ENCODE peak calls at places on chromosomes 2 and 18, in eight cellular contexts. K is A549, C is esophagus squamous epithelium, P is adrenal gland, J is spleen, U is HCT116, V is stomach, S is IMR-90. D is an unnamed sample.

GRCh38 chr2:148021059-148021985 is at the start of gene MBD5:
- DNase-seq in K (peak; percentile 37), C (no peak), P (peak; percentile 56), J (peak; percentile 88), U (no peak), V (peak; percentile 37), S (peak; percentile 58), D (no peak)

GRCh38 chr2:11483806-11484147 is 17.8 kb upstream of the E2F6 start:
- DNase-seq in K (no peak), C (no peak), P (no peak), J (no peak), U (no peak), V (no peak), S (no peak), D (no peak)

GRCh38 chr2:162090109-162090508 is 16.1 kb upstream of the DPP4 start:
- DNase-seq in K (no peak), C (no peak), P (no peak), J (no peak), U (no peak), V (no peak), S (peak; percentile 71), D (no peak)

GRCh38 chr2:55048925-55049793 is 1.1 kb downstream of the RTN4 start:
- DNase-seq in K (peak; percentile 84), C (peak; percentile 34), P (peak; percentile 89), J (peak; percentile 93), U (peak; percentile 32), V (peak; percentile 86), S (peak; percentile 69), D (peak; percentile 86)

GRCh38 chr2:127884436-127884835 is 1.3 kb downstream of the AMMECR1L start:
- DNase-seq in K (no peak), C (no peak), P (peak; percentile 28), J (no peak), U (no peak), V (no peak), S (peak; percentile 89), D (no peak)

GRCh38 chr2:69915050-69915945 is at the start of gene MXD1:
- DNase-seq in K (no peak), C (no peak), P (no peak), J (peak; percentile 91), U (no peak), V (peak; percentile 38), S (no peak), D (no peak)

GRCh38 chr2:55742996-55743395 is 49.4 kb upstream of the PNPT1 start:
- DNase-seq in K (no peak), C (no peak), P (no peak), J (no peak), U (no peak), V (no peak), S (no peak), D (no peak)

GRCh38 chr2:217510790-217511291 is 492.0 kb downstream of the TNS1 start:
- DNase-seq in K (peak; percentile 85), C (no peak), P (peak; percentile 66), J (no peak), U (peak; percentile 70), V (peak; percentile 52), S (peak; percentile 93), D (peak; percentile 62)

GRCh38 chr2:72935611-72935957 is 18.3 kb downstream of the EMX1 start:
- DNase-seq in K (no peak), C (no peak), P (no peak), J (peak; percentile 57), U (no peak), V (no peak), S (no peak), D (no peak)

GRCh38 chr2:53740170-53740569 is 27.4 kb upstream of the CHAC2 start:
- DNase-seq in K (peak; percentile 46), C (no peak), P (no peak), J (no peak), U (peak; percentile 1), V (no peak), S (peak; percentile 64), D (no peak)

GRCh38 chr18:36568487-36568886 is 260.3 kb downstream of the TPGS2 start:
- DNase-seq in K (no peak), C (no peak), P (no peak), J (no peak), U (no peak), V (no peak), S (no peak), D (no peak)

GRCh38 chr18:59265246-59266018 is 7.8 kb downstream of the RAX start:
- DNase-seq in K (peak; percentile 36), C (no peak), P (no peak), J (no peak), U (no peak), V (no peak), S (no peak), D (no peak)

GRCh38 chr2:149200109-149200520 is 130.3 kb upstream of the LYPD6 start:
- DNase-seq in K (no peak), C (no peak), P (no peak), J (no peak), U (no peak), V (no peak), S (no peak), D (no peak)

GRCh38 chr2:130365075-130365474 is 9.2 kb downstream of the PTPN18 start:
- DNase-seq in K (no peak), C (no peak), P (no peak), J (no peak), U (no peak), V (no peak), S (no peak), D (no peak)
- H3K4me3 ChIP-seq in K (no peak overlapping the region), C (no peak overlapping the region), P (no peak overlapping the region), J (no peak overlapping the region), U (no peak overlapping the region), V (no peak overlapping the region), S (no peak overlapping the region), D (no peak overlapping the region)

DNA sequence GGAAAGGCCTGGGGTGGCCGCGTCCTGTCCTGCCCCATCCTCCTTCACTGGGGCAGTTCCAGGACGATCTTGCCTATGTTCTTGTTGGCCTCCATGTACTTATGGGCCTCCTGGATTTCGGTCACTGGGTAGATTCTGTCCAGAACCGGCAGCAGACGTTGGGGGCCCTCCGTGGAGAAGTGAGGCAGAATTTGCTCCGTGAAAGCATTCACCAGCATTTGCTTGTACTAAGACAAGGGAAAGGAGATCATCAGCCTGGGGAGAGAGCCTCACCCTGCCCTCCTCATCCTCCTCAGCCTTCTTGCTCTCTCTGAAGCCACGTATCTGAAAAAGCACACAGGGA is 1.4 kb upstream of the SF3B6 start:
- DNase-seq in K (no peak), C (no peak), P (no peak), J (no peak), U (no peak), V (no peak), S (no peak), D (no peak)
- TF ChIP-seq POLR2A in K (no peak), C (no peak), P (no peak), J (no peak), U (no peak), V (no peak), S (no peak), D (no peak)

DNA sequence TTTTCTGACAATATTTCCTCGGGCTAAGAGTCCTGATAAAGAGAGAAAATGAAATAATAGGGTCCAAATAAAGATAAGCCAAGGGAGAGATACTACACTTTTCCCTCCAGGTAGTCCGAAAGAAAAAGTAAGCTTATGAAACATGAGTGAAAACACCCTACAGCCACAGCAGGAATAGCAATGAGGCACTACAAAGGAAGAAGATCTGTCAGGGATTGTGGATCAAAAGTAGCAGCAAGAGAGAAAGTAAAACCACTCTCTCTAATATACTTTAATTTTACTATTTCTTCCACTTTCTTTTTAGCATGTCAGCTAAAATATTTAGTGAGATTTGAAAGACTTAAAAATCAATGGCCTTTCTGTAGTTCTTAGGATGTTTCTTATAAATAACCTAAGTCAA is 1601.8 kb downstream of the LRP1B start:
- DNase-seq in K (no peak), C (no peak), P (no peak), J (no peak), U (no peak), V (no peak), S (no peak), D (no peak)
- H3K4me3 ChIP-seq in K (no peak overlapping the region), C (no peak overlapping the region), P (no peak overlapping the region), J (no peak overlapping the region), U (no peak overlapping the region), V (no peak overlapping the region), S (no peak overlapping the region), D (no peak overlapping the region)

DNA sequence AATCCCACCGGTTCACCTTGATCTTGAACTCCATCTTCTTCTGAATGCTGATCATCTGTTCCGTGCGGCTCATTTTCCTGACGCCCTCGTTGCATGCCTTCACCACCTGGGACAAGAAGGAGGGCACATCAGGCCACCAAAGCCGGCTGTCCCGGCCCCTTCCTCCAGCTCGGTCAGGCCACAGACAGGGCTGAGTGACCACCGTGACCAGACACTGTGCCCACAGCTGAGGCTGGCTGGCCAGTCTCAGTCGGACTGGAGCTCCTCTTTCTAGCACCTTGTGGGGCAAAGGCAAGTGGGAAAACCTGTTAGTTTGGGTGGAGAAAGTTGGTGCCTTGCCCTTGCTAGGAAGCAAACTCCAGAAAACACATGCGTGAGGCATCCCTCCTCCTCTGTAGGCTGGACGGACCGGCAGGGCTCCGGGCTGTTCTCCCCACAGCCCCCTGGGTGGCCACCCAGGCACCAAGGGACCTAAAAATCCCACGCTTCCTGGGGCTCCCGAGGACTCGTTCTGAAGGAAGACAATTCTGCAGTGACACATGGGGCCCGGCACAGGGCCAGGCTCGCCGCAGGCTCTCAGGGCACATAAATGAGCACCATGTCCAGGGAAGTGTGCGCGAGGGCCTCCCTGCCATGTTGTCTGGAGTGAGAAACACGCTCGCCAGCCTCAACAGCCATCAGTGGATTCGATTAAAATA is 15.3 kb downstream of the SNORC start:
- DNase-seq in K (no peak), C (no peak), P (no peak), J (peak; percentile 58), U (no peak), V (no peak), S (no peak), D (no peak)
- TF ChIP-seq POLR2A in K (no peak), C (no peak), P (no peak), J (no peak), U (no peak), V (no peak), S (no peak), D (no peak)

GRCh38 chr2:71675296-71675695 is 221.9 kb downstream of the DYSF start:
- DNase-seq in K (no peak), C (no peak), P (no peak), J (peak; percentile 58), U (no peak), V (peak; percentile 67), S (no peak), D (no peak)
- H3K4me3 ChIP-seq in K (no peak overlapping the region), C (no peak overlapping the region), P (no peak overlapping the region), J (no peak overlapping the region), U (no peak overlapping the region), V (no peak overlapping the region), S (no peak overlapping the region), D (no peak overlapping the region)

GRCh38 chr2:25300001-25300400 is 41.7 kb downstream of the DNMT3A start:
- DNase-seq in K (no peak), C (no peak), P (no peak), J (no peak), U (no peak), V (no peak), S (no peak), D (no peak)

GRCh38 chr2:25304339-25304728 is 37.4 kb downstream of the DNMT3A start:
- DNase-seq in K (no peak), C (no peak), P (no peak), J (no peak), U (no peak), V (no peak), S (peak; percentile 26), D (no peak)

GRCh38 chr2:25303517-25304338 is 38.0 kb downstream of the DNMT3A start:
- DNase-seq in K (no peak), C (no peak), P (no peak), J (no peak), U (no peak), V (no peak), S (no peak), D (no peak)

GRCh38 chr2:25302758-25303436 is 38.8 kb downstream of the DNMT3A start:
- DNase-seq in K (no peak), C (no peak), P (no peak), J (no peak), U (no peak), V (no peak), S (no peak), D (no peak)

GRCh38 chr2:25301453-25302352 is 40.0 kb downstream of the DNMT3A start:
- DNase-seq in K (no peak), C (no peak), P (peak; percentile 59), J (no peak), U (peak; percentile 6), V (no peak), S (peak; percentile 91), D (no peak)
- TF ChIP-seq POLR2A in K (no peak), C (no peak), P (no peak), J (no peak), U (no peak), V (no peak), S (no peak), D (no peak)